ENCODE peak calls at places on chromosomes 7 and 10, in ten cellular contexts. One of them, this sample, is unnamed.

GRCh38 chr7:1380211-1380815 is 79.0 kb downstream of the MICALL2 start:
- DNase-seq in MM.1S: no peak
- DNase-seq in AG04450: no peak
- DNase-seq in IMR-90: no peak
- DNase-seq in stomach: no peak
- DNase-seq in PC-3: no peak
- DNase-seq in GM12865: no peak
- DNase-seq in CD4-positive, alpha-beta T cell: no peak
- DNase-seq in Calu3: no peak
- DNase-seq in B cell: peak
- DNase-seq in this sample: no peak

GRCh38 chr7:106114735-106115383 is 2.7 kb upstream of the SYPL1 start:
- DNase-seq in B cell: peak
- DNase-seq in PC-3: no peak
- DNase-seq in CD4-positive, alpha-beta T cell: peak
- DNase-seq in AG04450: no peak
- DNase-seq in GM12865: peak
- DNase-seq in Calu3: no peak
- DNase-seq in stomach: peak
- DNase-seq in MM.1S: no peak
- DNase-seq in IMR-90: no peak
- DNase-seq in this sample: no peak

GRCh38 chr10:75179657-75180177 is 30.9 kb upstream of the VDAC2 start:
- DNase-seq in AG04450: no peak
- DNase-seq in CD4-positive, alpha-beta T cell: no peak
- DNase-seq in Calu3: no peak
- DNase-seq in B cell: no peak
- DNase-seq in MM.1S: no peak
- DNase-seq in IMR-90: peak
- DNase-seq in stomach: no peak
- DNase-seq in GM12865: no peak
- DNase-seq in PC-3: no peak
- DNase-seq in this sample: no peak

GRCh38 chr10:57925045-57925444 is 342.6 kb downstream of the IPMK start:
- DNase-seq in CD4-positive, alpha-beta T cell: no peak
- DNase-seq in Calu3: peak
- DNase-seq in AG04450: no peak
- DNase-seq in GM12865: peak
- DNase-seq in stomach: no peak
- DNase-seq in MM.1S: peak
- DNase-seq in PC-3: peak
- DNase-seq in IMR-90: no peak
- DNase-seq in B cell: no peak
- DNase-seq in this sample: no peak

GRCh38 chr7:29607889-29608288 is 44.3 kb downstream of the PRR15 start:
- DNase-seq in PC-3: peak
- DNase-seq in IMR-90: no peak
- DNase-seq in AG04450: no peak
- DNase-seq in MM.1S: no peak
- DNase-seq in GM12865: no peak
- DNase-seq in B cell: no peak
- DNase-seq in stomach: peak
- DNase-seq in Calu3: no peak
- DNase-seq in CD4-positive, alpha-beta T cell: no peak
- DNase-seq in this sample: no peak

GRCh38 chr7:46955526-46955925 is 626.4 kb downstream of the TNS3 start:
- DNase-seq in AG04450: no peak
- DNase-seq in PC-3: no peak
- DNase-seq in B cell: no peak
- DNase-seq in MM.1S: no peak
- DNase-seq in Calu3: no peak
- DNase-seq in IMR-90: no peak
- DNase-seq in stomach: no peak
- DNase-seq in CD4-positive, alpha-beta T cell: no peak
- DNase-seq in GM12865: no peak
- DNase-seq in this sample: no peak

GRCh38 chr10:125084191-125085186 is 75.9 kb downstream of the CTBP2 start:
- DNase-seq in PC-3: peak
- DNase-seq in Calu3: peak
- DNase-seq in CD4-positive, alpha-beta T cell: no peak
- DNase-seq in B cell: no peak
- DNase-seq in IMR-90: peak
- DNase-seq in stomach: peak
- DNase-seq in MM.1S: no peak
- DNase-seq in GM12865: no peak
- DNase-seq in AG04450: peak
- DNase-seq in this sample: no peak

GRCh38 chr10:67783576-67784294 is 54.3 kb downstream of the DNAJC12 start:
- DNase-seq in CD4-positive, alpha-beta T cell: no peak
- DNase-seq in AG04450: no peak
- DNase-seq in B cell: no peak
- DNase-seq in Calu3: no peak
- DNase-seq in MM.1S: no peak
- DNase-seq in stomach: no peak
- DNase-seq in GM12865: peak
- DNase-seq in IMR-90: no peak
- DNase-seq in PC-3: no peak
- DNase-seq in this sample: no peak

GRCh38 chr10:86729677-86730076 is 26.7 kb upstream of the BMPR1A start:
- DNase-seq in PC-3: no peak
- DNase-seq in GM12865: no peak
- DNase-seq in MM.1S: no peak
- DNase-seq in AG04450: no peak
- DNase-seq in Calu3: no peak
- DNase-seq in stomach: no peak
- DNase-seq in B cell: no peak
- DNase-seq in CD4-positive, alpha-beta T cell: no peak
- DNase-seq in IMR-90: no peak
- DNase-seq in this sample: no peak

GRCh38 chr7:25360471-25360870 is 132.2 kb upstream of the NPVF start:
- DNase-seq in GM12865: no peak
- DNase-seq in stomach: no peak
- DNase-seq in IMR-90: no peak
- DNase-seq in AG04450: no peak
- DNase-seq in Calu3: no peak
- DNase-seq in B cell: no peak
- DNase-seq in PC-3: no peak
- DNase-seq in MM.1S: no peak
- DNase-seq in CD4-positive, alpha-beta T cell: no peak
- DNase-seq in this sample: no peak

GRCh38 chr10:126972622-126973414 is 67.6 kb downstream of the DOCK1 start:
- DNase-seq in stomach: no peak
- DNase-seq in B cell: no peak
- DNase-seq in PC-3: no peak
- DNase-seq in MM.1S: no peak
- DNase-seq in IMR-90: peak
- DNase-seq in Calu3: peak
- DNase-seq in AG04450: peak
- DNase-seq in GM12865: no peak
- DNase-seq in CD4-positive, alpha-beta T cell: no peak
- DNase-seq in this sample: no peak

GRCh38 chr10:631266-631665 is 58.2 kb downstream of the DIP2C start:
- DNase-seq in IMR-90: no peak
- DNase-seq in GM12865: no peak
- DNase-seq in Calu3: no peak
- DNase-seq in MM.1S: no peak
- DNase-seq in CD4-positive, alpha-beta T cell: no peak
- DNase-seq in PC-3: no peak
- DNase-seq in B cell: no peak
- DNase-seq in stomach: no peak
- DNase-seq in AG04450: no peak
- DNase-seq in this sample: no peak

GRCh38 chr10:50740351-50740688 is 584 bp downstream of the ASAH2B start:
- DNase-seq in MM.1S: peak
- DNase-seq in GM12865: peak
- DNase-seq in AG04450: no peak
- DNase-seq in stomach: no peak
- DNase-seq in PC-3: peak
- DNase-seq in Calu3: peak
- DNase-seq in CD4-positive, alpha-beta T cell: no peak
- DNase-seq in B cell: no peak
- DNase-seq in IMR-90: peak
- DNase-seq in this sample: no peak

DNA sequence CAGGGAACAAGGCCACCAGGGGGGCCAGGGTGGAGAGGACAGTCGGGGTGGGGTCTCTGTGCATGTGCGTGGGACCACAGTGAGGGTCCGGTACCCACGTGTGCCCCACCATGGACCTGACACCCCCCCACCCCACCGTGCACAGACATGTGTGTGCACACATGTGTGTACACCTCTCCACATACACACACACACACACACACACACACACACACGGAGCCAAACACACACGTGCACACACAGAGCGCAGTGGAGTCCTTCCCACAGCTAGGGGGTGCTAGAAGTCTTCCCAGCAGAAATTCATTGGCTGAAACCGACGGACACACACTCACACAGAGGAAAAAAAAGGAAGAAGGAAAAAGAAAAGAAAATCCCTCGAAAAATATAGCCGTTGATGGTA is 42.8 kb upstream of the GNA12 start:
- DNase-seq in CD4-positive, alpha-beta T cell: peak
- DNase-seq in IMR-90: peak
- DNase-seq in PC-3: peak
- DNase-seq in MM.1S: peak
- DNase-seq in GM12865: peak
- DNase-seq in B cell: peak
- DNase-seq in AG04450: peak
- DNase-seq in stomach: peak
- DNase-seq in Calu3: peak
- DNase-seq in this sample: peak
- TF ChIP-seq CTCF in CD4-positive, alpha-beta T cell: peak
- TF ChIP-seq CTCF in IMR-90: peak
- TF ChIP-seq CTCF in PC-3: peak
- TF ChIP-seq CTCF in MM.1S: peak
- TF ChIP-seq CTCF in GM12865: peak
- TF ChIP-seq CTCF in B cell: peak
- TF ChIP-seq CTCF in AG04450: peak
- TF ChIP-seq CTCF in stomach: peak
- TF ChIP-seq CTCF in Calu3: peak
- TF ChIP-seq CTCF in this sample: peak

DNA sequence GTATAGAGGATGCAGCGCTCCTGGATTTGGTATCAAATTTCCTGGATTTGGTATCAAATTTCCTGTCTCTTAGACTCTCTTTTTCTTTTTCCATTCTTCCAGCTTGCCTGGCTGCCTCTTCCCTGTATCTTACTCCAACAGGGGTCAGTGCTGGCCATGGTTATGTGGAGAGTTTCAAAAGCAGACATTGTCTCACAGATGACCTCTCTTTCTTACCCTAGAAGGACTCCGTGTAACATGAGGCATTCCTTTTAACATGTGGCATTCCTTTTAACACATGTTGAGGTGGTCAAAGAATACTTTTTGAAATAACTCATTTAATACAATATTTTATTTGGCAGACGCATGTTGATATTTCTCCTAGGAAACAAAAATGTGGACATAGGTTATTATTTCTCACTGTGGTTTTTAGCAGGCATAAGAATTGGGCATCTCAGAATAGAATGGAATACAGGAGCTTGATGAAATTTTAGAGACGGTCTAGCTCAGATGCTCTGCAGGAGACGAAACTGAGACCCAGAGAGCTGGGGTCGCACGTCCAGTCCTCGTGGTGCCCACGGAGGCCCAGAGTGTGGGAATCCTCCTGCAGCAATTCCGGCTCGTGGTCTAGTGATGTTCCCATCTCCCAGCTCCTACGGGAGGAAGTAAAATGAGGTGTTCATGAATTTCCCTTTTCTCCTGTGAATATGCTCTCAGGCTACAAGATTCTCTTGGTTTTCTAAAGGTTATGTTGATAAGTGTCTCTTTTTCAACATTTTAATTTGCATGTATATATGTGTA is 59.6 kb upstream of the PITRM1 start:
- DNase-seq in stomach: no peak
- DNase-seq in CD4-positive, alpha-beta T cell: no peak
- DNase-seq in B cell: no peak
- DNase-seq in IMR-90: peak
- DNase-seq in MM.1S: no peak
- DNase-seq in AG04450: no peak
- DNase-seq in PC-3: no peak
- DNase-seq in GM12865: no peak
- DNase-seq in Calu3: no peak
- DNase-seq in this sample: no peak
- TF ChIP-seq CTCF in stomach: no peak
- TF ChIP-seq CTCF in CD4-positive, alpha-beta T cell: no peak
- TF ChIP-seq CTCF in B cell: no peak
- TF ChIP-seq CTCF in IMR-90: peak
- TF ChIP-seq CTCF in MM.1S: no peak
- TF ChIP-seq CTCF in AG04450: peak
- TF ChIP-seq CTCF in PC-3: no peak
- TF ChIP-seq CTCF in GM12865: no peak
- TF ChIP-seq CTCF in Calu3: no peak
- TF ChIP-seq CTCF in this sample: no peak

DNA sequence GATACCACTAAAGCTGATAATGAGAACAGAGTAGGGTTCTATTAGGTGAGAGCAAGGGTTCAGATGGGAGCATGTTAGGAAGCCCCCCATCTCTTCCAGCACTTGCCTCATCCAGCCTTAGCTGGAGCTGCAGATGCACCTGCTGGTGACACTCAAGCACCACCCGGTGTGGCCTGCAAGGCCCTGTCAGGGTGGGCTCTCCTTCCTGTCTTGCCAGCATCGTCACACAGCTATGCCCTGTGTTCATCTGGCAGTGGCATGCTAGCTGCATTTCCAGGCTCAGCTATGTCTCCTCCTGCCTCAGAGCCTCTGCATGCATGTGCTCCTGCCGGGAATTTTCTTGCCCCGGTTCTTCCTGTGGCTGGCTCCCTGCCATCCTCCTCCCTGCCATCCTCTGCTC is 129.7 kb upstream of the KLF6 start:
- DNase-seq in MM.1S: no peak
- DNase-seq in CD4-positive, alpha-beta T cell: no peak
- DNase-seq in B cell: no peak
- DNase-seq in AG04450: no peak
- DNase-seq in PC-3: no peak
- DNase-seq in IMR-90: no peak
- DNase-seq in GM12865: no peak
- DNase-seq in Calu3: no peak
- DNase-seq in stomach: no peak
- DNase-seq in this sample: no peak
- TF ChIP-seq CTCF in MM.1S: no peak
- TF ChIP-seq CTCF in CD4-positive, alpha-beta T cell: no peak
- TF ChIP-seq CTCF in B cell: no peak
- TF ChIP-seq CTCF in AG04450: no peak
- TF ChIP-seq CTCF in PC-3: no peak
- TF ChIP-seq CTCF in IMR-90: no peak
- TF ChIP-seq CTCF in GM12865: no peak
- TF ChIP-seq CTCF in Calu3: no peak
- TF ChIP-seq CTCF in stomach: no peak
- TF ChIP-seq CTCF in this sample: no peak

DNA sequence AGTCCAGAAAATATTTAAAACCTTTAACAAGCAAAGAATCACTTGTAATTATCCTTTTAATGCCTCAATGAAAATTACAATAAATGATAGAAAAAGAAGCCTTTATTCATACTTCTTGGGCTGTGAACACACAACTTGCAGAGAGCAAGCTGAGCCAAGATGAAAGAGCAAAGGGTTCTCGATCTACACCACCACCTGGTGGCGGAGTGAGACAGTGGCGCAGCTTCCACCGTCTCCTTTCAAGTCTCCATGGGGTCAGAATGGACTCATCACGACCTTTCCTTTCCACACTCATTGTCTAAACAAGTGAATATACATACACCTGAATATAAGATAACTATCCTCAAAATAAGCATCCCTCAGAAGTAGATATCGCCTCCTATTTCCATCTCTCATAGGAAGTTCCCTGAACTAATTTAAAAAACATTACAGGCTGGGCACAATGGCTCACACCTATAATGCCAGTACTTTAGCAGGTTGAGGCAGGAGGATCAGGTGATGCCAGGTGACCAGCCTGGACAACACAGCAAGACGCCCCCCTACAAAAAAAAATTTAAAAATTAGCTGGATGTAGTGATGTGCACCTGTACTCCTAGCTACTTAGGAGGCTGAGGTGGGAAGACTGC is 40.7 kb downstream of the ATE1 start:
- DNase-seq in B cell: peak
- DNase-seq in stomach: peak
- DNase-seq in PC-3: peak
- DNase-seq in IMR-90: peak
- DNase-seq in MM.1S: peak
- DNase-seq in AG04450: peak
- DNase-seq in CD4-positive, alpha-beta T cell: no peak
- DNase-seq in Calu3: peak
- DNase-seq in GM12865: peak
- DNase-seq in this sample: peak
- TF ChIP-seq CTCF in B cell: peak
- TF ChIP-seq CTCF in stomach: peak
- TF ChIP-seq CTCF in PC-3: peak
- TF ChIP-seq CTCF in IMR-90: peak
- TF ChIP-seq CTCF in MM.1S: peak
- TF ChIP-seq CTCF in AG04450: peak
- TF ChIP-seq CTCF in CD4-positive, alpha-beta T cell: peak
- TF ChIP-seq CTCF in Calu3: peak
- TF ChIP-seq CTCF in GM12865: peak
- TF ChIP-seq CTCF in this sample: peak

This sample was measured in neural crest cell.